ENCODE peak calls at places on chromosomes 11 and 22, in four cellular contexts. One of them, this sample, is unnamed.

GRCh38 chr11:91981995-91982394 is 242.6 kb upstream of the FAT3 start:
- DNase-seq in fibroblast of pulmonary artery: peak; percentile 97
- DNase-seq in iPS DF 6.9: no peak
- DNase-seq in GM12878: no peak
- DNase-seq in this sample: no peak

GRCh38 chr11:10499452-10500262 is 41.3 kb downstream of the RNF141 start:
- DNase-seq in fibroblast of pulmonary artery: no peak
- DNase-seq in iPS DF 6.9: no peak
- DNase-seq in GM12878: no peak
- DNase-seq in this sample: peak; percentile 30

GRCh38 chr11:96292291-96293010 is 50.5 kb downstream of the MAML2 start:
- DNase-seq in fibroblast of pulmonary artery: no peak
- DNase-seq in iPS DF 6.9: no peak
- DNase-seq in GM12878: no peak
- DNase-seq in this sample: no peak

GRCh38 chr11:11279956-11280689 is 72.9 kb downstream of the CSNK2A3 start:
- DNase-seq in fibroblast of pulmonary artery: peak; percentile 6
- DNase-seq in iPS DF 6.9: no peak
- DNase-seq in GM12878: no peak
- DNase-seq in this sample: peak; percentile 57

GRCh38 chr22:29382575-29383328 is 5.6 kb downstream of the AP1B1 start:
- DNase-seq in fibroblast of pulmonary artery: no peak
- DNase-seq in iPS DF 6.9: no peak
- DNase-seq in GM12878: no peak
- DNase-seq in this sample: no peak

GRCh38 chr11:78542007-78542406 is 32.7 kb downstream of the NARS2 start:
- DNase-seq in fibroblast of pulmonary artery: no peak
- DNase-seq in iPS DF 6.9: no peak
- DNase-seq in GM12878: no peak
- DNase-seq in this sample: no peak

GRCh38 chr11:12770966-12771597 is 96.9 kb downstream of the TEAD1 start:
- DNase-seq in fibroblast of pulmonary artery: no peak
- DNase-seq in iPS DF 6.9: no peak
- DNase-seq in GM12878: no peak
- DNase-seq in this sample: no peak

GRCh38 chr11:125084057-125084416 is 20.9 kb downstream of the SLC37A2 start:
- DNase-seq in fibroblast of pulmonary artery: no peak
- DNase-seq in iPS DF 6.9: no peak
- DNase-seq in GM12878: no peak
- DNase-seq in this sample: peak; percentile 32

GRCh38 chr22:25153961-25154685 is 45.5 kb upstream of the CRYBB3 start:
- DNase-seq in fibroblast of pulmonary artery: peak; percentile 90
- DNase-seq in iPS DF 6.9: no peak
- DNase-seq in GM12878: no peak
- DNase-seq in this sample: peak; percentile 67

GRCh38 chr22:48631288-48631687 is 1196.4 kb downstream of the BRD1 start:
- DNase-seq in fibroblast of pulmonary artery: no peak
- DNase-seq in iPS DF 6.9: no peak
- DNase-seq in GM12878: no peak
- DNase-seq in this sample: no peak

GRCh38 chr11:6656581-6656915 is 939 bp upstream of the DCHS1 start:
- DNase-seq in fibroblast of pulmonary artery: no peak
- DNase-seq in iPS DF 6.9: no peak
- DNase-seq in GM12878: no peak
- DNase-seq in this sample: no peak

GRCh38 chr11:6655020-6655789 is 404 bp downstream of the DCHS1 start:
- DNase-seq in fibroblast of pulmonary artery: no peak
- DNase-seq in iPS DF 6.9: no peak
- DNase-seq in GM12878: no peak
- DNase-seq in this sample: no peak

GRCh38 chr11:6656936-6657335 is 1.3 kb upstream of the DCHS1 start:
- DNase-seq in fibroblast of pulmonary artery: no peak
- DNase-seq in iPS DF 6.9: no peak
- DNase-seq in GM12878: no peak
- DNase-seq in this sample: no peak

GRCh38 chr11:6657346-6657745 is 1.7 kb upstream of the DCHS1 start:
- DNase-seq in fibroblast of pulmonary artery: no peak
- DNase-seq in iPS DF 6.9: no peak
- DNase-seq in GM12878: no peak
- DNase-seq in this sample: no peak

DNA sequence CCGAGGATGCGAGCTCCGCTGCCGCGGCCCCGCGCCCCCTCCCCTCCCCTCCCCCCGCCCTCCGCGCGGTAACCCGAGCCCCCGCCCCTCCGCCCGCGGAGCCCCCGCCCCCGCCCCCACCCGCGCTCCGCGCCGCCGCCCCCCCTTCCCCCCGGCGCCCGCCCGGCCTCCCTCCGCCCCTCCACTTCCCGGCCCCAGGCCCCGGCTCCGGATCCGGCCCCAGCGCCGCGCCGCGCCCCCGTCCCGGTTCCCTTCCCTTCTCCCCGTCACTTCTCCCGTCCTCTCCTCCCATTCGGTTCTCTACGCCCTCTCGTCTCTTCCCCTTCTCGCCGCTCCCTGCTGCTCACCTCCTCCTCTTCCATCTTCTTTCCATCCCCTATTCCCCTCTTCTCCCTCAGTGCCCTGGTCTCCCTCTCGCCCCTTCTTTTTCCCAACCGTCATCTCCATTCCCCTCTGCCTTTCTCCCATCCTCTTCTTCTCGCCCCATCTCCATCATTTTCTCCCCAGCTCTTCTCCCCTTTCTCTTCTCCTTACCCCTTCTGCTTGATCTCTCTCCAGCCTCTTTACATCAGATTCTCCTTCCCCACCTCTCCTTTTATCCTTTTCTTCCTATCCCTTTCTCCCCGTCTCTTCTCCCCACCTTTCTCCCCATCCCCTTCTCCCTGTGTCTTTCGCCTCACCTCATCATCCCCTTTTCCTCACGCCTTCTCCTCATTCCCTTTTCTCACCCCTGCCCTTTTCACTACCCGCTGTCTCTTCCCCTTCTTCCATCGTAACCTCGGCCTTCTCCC is at the start of gene DCHS1:
- DNase-seq in fibroblast of pulmonary artery: no peak
- DNase-seq in iPS DF 6.9: no peak
- DNase-seq in GM12878: no peak
- DNase-seq in this sample: peak; percentile 96
- H3K4me3 ChIP-seq in fibroblast of pulmonary artery: peak within 1 kb of the TSS; percentile 34
- H3K4me3 ChIP-seq in iPS DF 6.9: peak within 1 kb of the TSS; percentile 84
- H3K4me3 ChIP-seq in GM12878: no peak within 1 kb of the TSS
- H3K4me3 ChIP-seq in this sample: peak within 1 kb of the TSS; percentile 59

GRCh38 chr22:22025320-22026156 is 43.0 kb upstream of the TOP3B start:
- DNase-seq in fibroblast of pulmonary artery: no peak
- DNase-seq in iPS DF 6.9: no peak
- DNase-seq in GM12878: no peak
- DNase-seq in this sample: no peak

GRCh38 chr22:22023581-22024137 is 41.1 kb upstream of the TOP3B start:
- DNase-seq in fibroblast of pulmonary artery: no peak
- DNase-seq in iPS DF 6.9: no peak
- DNase-seq in GM12878: no peak
- DNase-seq in this sample: no peak

GRCh38 chr22:22024440-22024839 is 41.9 kb upstream of the TOP3B start:
- DNase-seq in fibroblast of pulmonary artery: no peak
- DNase-seq in iPS DF 6.9: no peak
- DNase-seq in GM12878: no peak
- DNase-seq in this sample: no peak

GRCh38 chr22:22027955-22028354 is 45.4 kb upstream of the TOP3B start:
- DNase-seq in fibroblast of pulmonary artery: no peak
- DNase-seq in iPS DF 6.9: no peak
- DNase-seq in GM12878: no peak
- DNase-seq in this sample: no peak

GRCh38 chr22:22026157-22026831 is 43.7 kb upstream of the TOP3B start:
- DNase-seq in fibroblast of pulmonary artery: no peak
- DNase-seq in iPS DF 6.9: no peak
- DNase-seq in GM12878: peak; percentile 64
- DNase-seq in this sample: no peak
- H3K4me3 ChIP-seq in fibroblast of pulmonary artery: no peak overlapping the region
- H3K4me3 ChIP-seq in iPS DF 6.9: no peak overlapping the region
- H3K4me3 ChIP-seq in GM12878: peak overlapping the region; percentile 58
- H3K4me3 ChIP-seq in this sample: no peak overlapping the region

DNA sequence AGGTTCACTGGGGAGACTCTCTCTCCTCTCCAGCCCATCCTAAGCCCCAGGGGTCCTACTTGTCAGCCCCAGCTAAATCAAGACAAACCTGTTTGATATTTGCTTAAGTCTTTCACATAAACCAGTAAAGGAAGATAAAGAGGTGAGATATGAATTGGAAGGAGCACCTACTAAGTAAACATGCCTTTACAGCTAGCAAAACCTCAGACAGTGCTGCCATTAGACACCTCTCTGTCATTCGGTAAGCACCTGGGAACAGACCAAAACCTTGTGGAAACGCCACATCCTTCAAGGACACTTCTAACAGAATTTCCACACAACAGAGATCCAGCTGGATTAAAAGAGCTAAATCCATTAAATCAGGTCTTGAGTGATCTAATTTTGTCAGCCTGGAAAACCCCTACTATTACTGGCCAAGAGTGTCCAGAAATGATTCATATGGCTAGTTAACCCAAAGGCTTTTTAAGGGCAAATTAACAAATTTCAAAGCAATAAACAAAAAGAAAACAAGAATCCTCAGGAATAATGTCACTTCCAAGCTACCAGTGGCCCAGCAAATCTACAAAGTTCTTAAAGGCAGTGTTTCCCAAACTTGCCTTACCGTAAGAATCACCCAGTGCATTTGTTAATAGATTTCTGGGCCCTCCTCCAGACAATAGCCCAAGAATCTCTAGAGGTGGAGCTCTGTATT is 2.4 kb downstream of the VPS37C start:
- DNase-seq in fibroblast of pulmonary artery: peak; percentile 87
- DNase-seq in iPS DF 6.9: no peak
- DNase-seq in GM12878: no peak
- DNase-seq in this sample: no peak
- H3K4me3 ChIP-seq in fibroblast of pulmonary artery: no peak overlapping the region
- H3K4me3 ChIP-seq in iPS DF 6.9: no peak overlapping the region
- H3K4me3 ChIP-seq in GM12878: peak overlapping the region; percentile 26
- H3K4me3 ChIP-seq in this sample: no peak overlapping the region

GRCh38 chr11:112163875-112164521 is at the start of gene IL18:
- DNase-seq in fibroblast of pulmonary artery: no peak
- DNase-seq in iPS DF 6.9: no peak
- DNase-seq in GM12878: no peak
- DNase-seq in this sample: peak; percentile 69

GRCh38 chr11:112162761-112163669 is 879 bp downstream of the IL18 start:
- DNase-seq in fibroblast of pulmonary artery: no peak
- DNase-seq in iPS DF 6.9: no peak
- DNase-seq in GM12878: no peak
- DNase-seq in this sample: no peak

GRCh38 chr11:112166561-112166960 is 611 bp upstream of the TEX12 start:
- DNase-seq in fibroblast of pulmonary artery: peak; percentile 41
- DNase-seq in iPS DF 6.9: no peak
- DNase-seq in GM12878: no peak
- DNase-seq in this sample: no peak

GRCh38 chr11:112165049-112165448 is 1.2 kb upstream of the IL18 start:
- DNase-seq in fibroblast of pulmonary artery: no peak
- DNase-seq in iPS DF 6.9: no peak
- DNase-seq in GM12878: no peak
- DNase-seq in this sample: no peak

GRCh38 chr11:112167145-112167544 is at the start of gene TEX12:
- DNase-seq in fibroblast of pulmonary artery: no peak
- DNase-seq in iPS DF 6.9: no peak
- DNase-seq in GM12878: no peak
- DNase-seq in this sample: no peak
- H3K4me3 ChIP-seq in fibroblast of pulmonary artery: no peak within 1 kb of the TSS
- H3K4me3 ChIP-seq in iPS DF 6.9: no peak within 1 kb of the TSS
- H3K4me3 ChIP-seq in GM12878: no peak within 1 kb of the TSS
- H3K4me3 ChIP-seq in this sample: no peak within 1 kb of the TSS